ENCODE peak calls at places on chromosomes 12 and 14, in nine cellular contexts. T, D, R, Z, Y, B, P, U and K are unnamed samples.
A peak's percentile ranks its signal among the peaks of the same experiment; 100 is the strongest.

GRCh38 chr14:34275038-34275437 is 187.0 kb downstream of the SPTSSA start:
- DNase-seq in Y (peak; percentile 14), P (no peak), D (no peak), B (no peak), U (no peak), Z (no peak), T (no peak), R (no peak), K (no peak)

GRCh38 chr12:57085999-57086950 is 2.6 kb upstream of the NAB2 start:
- DNase-seq in Y (peak; percentile 35), T (peak; percentile 67), P (no peak), R (peak; percentile 90), Z (no peak), U (peak; percentile 61), D (peak; percentile 63), B (no peak), K (peak; percentile 81)

GRCh38 chr12:51932218-51933076 is 19.1 kb upstream of the ACVR1B start:
- DNase-seq in D (no peak), T (no peak), Y (no peak), Z (no peak), P (no peak), U (no peak), B (no peak), R (no peak), K (no peak)

GRCh38 chr14:95307402-95308041 is 12.2 kb downstream of the CLMN start:
- DNase-seq in P (no peak), Z (no peak), R (peak; percentile 53), Y (no peak), U (no peak), T (no peak), B (peak; percentile 54), D (no peak), K (no peak)

GRCh38 chr14:100263141-100263540 is 24.2 kb downstream of the YY1 start:
- DNase-seq in Z (no peak), B (no peak), U (no peak), T (peak; percentile 54), P (no peak), D (no peak), Y (no peak), R (peak; percentile 23), K (no peak)

GRCh38 chr12:106956048-106956935 is 585 bp downstream of the TMEM263 start:
- DNase-seq in D (peak; percentile 83), B (no peak), P (peak; percentile 24), R (peak; percentile 88), T (peak; percentile 76), Z (peak; percentile 38), U (peak; percentile 56), Y (no peak), K (peak; percentile 85)

GRCh38 chr14:86766469-86766868 is 1226.5 kb downstream of the GALC start:
- DNase-seq in Y (no peak), U (no peak), T (no peak), P (no peak), R (no peak), D (no peak), B (no peak), Z (no peak), K (no peak)

GRCh38 chr14:96888593-96888992 is 91.4 kb downstream of the VRK1 start:
- DNase-seq in U (no peak), P (no peak), T (no peak), D (no peak), R (no peak), Z (no peak), Y (no peak), B (no peak), K (no peak)

GRCh38 chr14:90397401-90398314 is 829 bp downstream of the CALM1 start:
- DNase-seq in T (peak; percentile 74), D (peak; percentile 89), Y (no peak), B (no peak), R (peak; percentile 69), P (peak; percentile 59), U (peak; percentile 68), Z (peak; percentile 56), K (peak; percentile 84)

GRCh38 chr12:52316290-52316689 is 4.9 kb downstream of the KRT83 start:
- DNase-seq in B (no peak), Z (no peak), Y (no peak), T (no peak), R (no peak), D (no peak), U (no peak), P (no peak), K (no peak)

GRCh38 chr12:9252256-9252655 is 44.1 kb upstream of the PZP start:
- DNase-seq in U (no peak), Z (no peak), D (no peak), R (no peak), B (no peak), P (no peak), T (no peak), Y (no peak), K (no peak)

GRCh38 chr12:64476844-64477243 is 24.9 kb downstream of the TBK1 start:
- DNase-seq in P (no peak), R (no peak), U (no peak), B (no peak), T (no peak), D (no peak), Z (no peak), Y (no peak), K (no peak)

GRCh38 chr12:132710062-132710421 is 600 bp upstream of the PGAM5 start:
- DNase-seq in U (peak; percentile 47), Z (peak; percentile 2), B (no peak), P (peak; percentile 3), D (no peak), T (no peak), Y (no peak), R (no peak), K (no peak)

GRCh38 chr12:90621927-90622326 is 333.0 kb downstream of the CCER1 start:
- DNase-seq in R (no peak), Y (no peak), U (no peak), B (no peak), Z (no peak), D (no peak), T (peak; percentile 2), P (no peak), K (no peak)

GRCh38 chr14:91138511-91139359 is 24.9 kb downstream of the DGLUCY start:
- DNase-seq in P (no peak), U (no peak), Y (no peak), R (no peak), B (no peak), D (peak; percentile 71), T (no peak), Z (no peak), K (no peak)

GRCh38 chr12:92363295-92364146 is 217.9 kb upstream of the BTG1 start:
- DNase-seq in R (peak; percentile 15), T (peak; percentile 7), Y (no peak), D (peak; percentile 47), B (no peak), P (peak; percentile 20), Z (peak; percentile 34), U (no peak), K (peak; percentile 47)

GRCh38 chr14:31567651-31568050 is 6.4 kb downstream of the NUBPL start:
- DNase-seq in U (no peak), P (no peak), R (no peak), D (no peak), Y (no peak), B (no peak), T (no peak), Z (no peak), K (no peak)

GRCh38 chr12:57127101-57127709 is 1.1 kb upstream of the LRP1 start:
- DNase-seq in D (peak; percentile 55), P (peak; percentile 7), R (peak; percentile 89), B (no peak), Y (no peak), T (no peak), U (peak; percentile 68), Z (peak; percentile 9), K (peak; percentile 93)

GRCh38 chr12:51890135-51890464 is 2.2 kb downstream of the ANKRD33 start:
- DNase-seq in B (peak; percentile 56), T (no peak), R (no peak), Z (no peak), P (no peak), U (no peak), Y (no peak), D (no peak), K (no peak)

GRCh38 chr14:78927261-78927660 is 757.1 kb downstream of the NRXN3 start:
- DNase-seq in R (no peak), D (no peak), U (no peak), T (no peak), Y (no peak), P (no peak), Z (no peak), B (no peak), K (no peak)

GRCh38 chr14:92641306-92641705 is 107.1 kb downstream of the LGMN start:
- DNase-seq in T (no peak), B (no peak), Z (no peak), P (no peak), U (no peak), R (no peak), Y (no peak), D (no peak), K (no peak)

GRCh38 chr12:4958697-4959375 is 49.1 kb downstream of the KCNA1 start:
- DNase-seq in D (no peak), Y (no peak), R (no peak), T (no peak), P (no peak), B (no peak), U (no peak), Z (no peak), K (no peak)

GRCh38 chr14:44529026-44529425 is 21.9 kb upstream of the FSCB start:
- DNase-seq in Z (no peak), Y (peak; percentile 60), R (peak; percentile 12), U (no peak), B (no peak), D (no peak), P (no peak), T (no peak), K (no peak)

GRCh38 chr14:56902413-56902812 is 92.1 kb upstream of the OTX2 start:
- DNase-seq in B (no peak), D (no peak), U (no peak), Y (no peak), Z (no peak), P (no peak), R (no peak), T (no peak), K (no peak)

GRCh38 chr14:58572092-58572853 is 65.5 kb upstream of the DACT1 start:
- DNase-seq in B (no peak), Z (no peak), U (peak; percentile 26), P (no peak), Y (peak; percentile 32), T (peak; percentile 59), D (no peak), R (peak; percentile 61), K (no peak)

GRCh38 chr14:31951638-31951964 is 125.5 kb upstream of the ARHGAP5 start:
- DNase-seq in Y (no peak), Z (no peak), R (no peak), T (no peak), D (no peak), P (no peak), B (no peak), U (no peak), K (no peak)

GRCh38 chr14:71232506-71232905 is 325.2 kb downstream of the PCNX1 start:
- DNase-seq in B (no peak), Y (no peak), U (no peak), P (no peak), R (no peak), T (no peak), Z (no peak), D (no peak), K (no peak)

GRCh38 chr12:114895081-114895480 is 211.1 kb upstream of the TBX3 start:
- DNase-seq in U (no peak), Z (no peak), R (no peak), Y (no peak), D (no peak), T (no peak), B (no peak), P (no peak), K (no peak)

GRCh38 chr12:124568431-124569374 is 1.3 kb upstream of the NCOR2 start:
- DNase-seq in R (peak; percentile 80), B (no peak), Y (no peak), D (no peak), T (peak; percentile 84), U (peak; percentile 52), P (no peak), Z (no peak), K (peak; percentile 65)

GRCh38 chr14:76993743-76994142 is 34.8 kb downstream of the IRF2BPL start:
- DNase-seq in B (no peak), R (no peak), D (no peak), U (no peak), T (no peak), P (no peak), Y (no peak), Z (no peak), K (no peak)

GRCh38 chr12:96906498-96906848 is 584 bp upstream of the NEDD1 start:
- DNase-seq in P (no peak), R (no peak), U (no peak), D (no peak), Z (no peak), T (no peak), B (no peak), Y (no peak), K (no peak)